ENCODE peak calls at places on chromosomes 3 and 15, in five cellular contexts. One of them, this sample, is unnamed.
A peak's percentile ranks its signal among the peaks of the same experiment; 100 is the strongest.

GRCh38 chr3:13278783-13279531 is 141.2 kb downstream of the NUP210 start:
- DNase-seq in PC-3: no peak
- DNase-seq in head of caudate nucleus: no peak
- DNase-seq in progenitor cell of endocrine pancreas: no peak
- DNase-seq in left ventricle myocardium superior: no peak
- DNase-seq in this sample: no peak

GRCh38 chr3:135927170-135927569 is 38.4 kb upstream of the PPP2R3A start:
- DNase-seq in PC-3: peak; percentile 78
- DNase-seq in progenitor cell of endocrine pancreas: no peak
- DNase-seq in left ventricle myocardium superior: no peak
- DNase-seq in head of caudate nucleus: no peak
- DNase-seq in this sample: no peak

GRCh38 chr3:53881691-53882593 is at the start of gene ACTR8:
- DNase-seq in head of caudate nucleus: peak; percentile 92
- DNase-seq in progenitor cell of endocrine pancreas: peak; percentile 84
- DNase-seq in PC-3: peak; percentile 76
- DNase-seq in left ventricle myocardium superior: peak; percentile 93
- DNase-seq in this sample: peak; percentile 86

GRCh38 chr3:32340639-32341365 is 50.9 kb upstream of the CMTM7 start:
- DNase-seq in head of caudate nucleus: peak; percentile 42
- DNase-seq in left ventricle myocardium superior: no peak
- DNase-seq in PC-3: peak; percentile 34
- DNase-seq in progenitor cell of endocrine pancreas: no peak
- DNase-seq in this sample: no peak

GRCh38 chr15:80309769-80310384 is 57.9 kb upstream of the CTXND1 start:
- DNase-seq in head of caudate nucleus: peak; percentile 23
- DNase-seq in progenitor cell of endocrine pancreas: no peak
- DNase-seq in PC-3: peak; percentile 57
- DNase-seq in left ventricle myocardium superior: no peak
- DNase-seq in this sample: no peak

GRCh38 chr3:58082047-58082446 is 73.8 kb downstream of the FLNB start:
- DNase-seq in head of caudate nucleus: no peak
- DNase-seq in left ventricle myocardium superior: no peak
- DNase-seq in progenitor cell of endocrine pancreas: no peak
- DNase-seq in PC-3: no peak
- DNase-seq in this sample: no peak

GRCh38 chr3:58034738-58035511 is 26.7 kb downstream of the FLNB start:
- DNase-seq in PC-3: no peak
- DNase-seq in head of caudate nucleus: no peak
- DNase-seq in progenitor cell of endocrine pancreas: no peak
- DNase-seq in left ventricle myocardium superior: no peak
- DNase-seq in this sample: no peak

GRCh38 chr3:60517134-60517533 is 734.1 kb downstream of the FHIT start:
- DNase-seq in PC-3: no peak
- DNase-seq in head of caudate nucleus: no peak
- DNase-seq in left ventricle myocardium superior: no peak
- DNase-seq in progenitor cell of endocrine pancreas: no peak
- DNase-seq in this sample: no peak

GRCh38 chr3:45272828-45273470 is 46.9 kb upstream of the TMEM158 start:
- DNase-seq in PC-3: peak; percentile 67
- DNase-seq in head of caudate nucleus: no peak
- DNase-seq in progenitor cell of endocrine pancreas: no peak
- DNase-seq in left ventricle myocardium superior: no peak
- DNase-seq in this sample: no peak

GRCh38 chr15:101583284-101583683 is 68.9 kb downstream of the TM2D3 start:
- DNase-seq in progenitor cell of endocrine pancreas: no peak
- DNase-seq in head of caudate nucleus: no peak
- DNase-seq in PC-3: no peak
- DNase-seq in left ventricle myocardium superior: no peak
- DNase-seq in this sample: no peak

GRCh38 chr3:110419096-110419495 is 652.5 kb upstream of the NECTIN3 start:
- DNase-seq in left ventricle myocardium superior: no peak
- DNase-seq in head of caudate nucleus: no peak
- DNase-seq in progenitor cell of endocrine pancreas: no peak
- DNase-seq in PC-3: peak; percentile 20
- DNase-seq in this sample: no peak

GRCh38 chr3:40780801-40781406 is 256.1 kb downstream of the ZNF621 start:
- DNase-seq in left ventricle myocardium superior: peak; percentile 71
- DNase-seq in progenitor cell of endocrine pancreas: no peak
- DNase-seq in PC-3: peak; percentile 22
- DNase-seq in head of caudate nucleus: peak; percentile 48
- DNase-seq in this sample: peak; percentile 42

GRCh38 chr3:45041666-45042065 is 15.6 kb downstream of the CLEC3B start:
- DNase-seq in left ventricle myocardium superior: no peak
- DNase-seq in head of caudate nucleus: no peak
- DNase-seq in PC-3: no peak
- DNase-seq in progenitor cell of endocrine pancreas: no peak
- DNase-seq in this sample: no peak

GRCh38 chr3:156449712-156450574 is 105.0 kb downstream of the SSR3 start:
- DNase-seq in left ventricle myocardium superior: no peak
- DNase-seq in PC-3: peak; percentile 64
- DNase-seq in progenitor cell of endocrine pancreas: no peak
- DNase-seq in head of caudate nucleus: peak; percentile 38
- DNase-seq in this sample: no peak